ENCODE peak calls at places on chromosomes 11 and 22, in five cellular contexts. G is IMR-90, D is HepG2, I is GM12878, X is K562. S is an unnamed sample. For H3K4me1, the result is how much of the 10 kb centered on the place peaks cover.

GRCh38 chr22:31752096-31752847 is 1.5 kb upstream of the DEPDC5 start:
- DNase-seq in G (no peak), D (no peak), I (no peak), X (no peak), S (no peak)

GRCh38 chr11:6623391-6624363 is 4.5 kb upstream of the TPP1 start:
- DNase-seq in G (no peak), D (no peak), I (no peak), X (peak), S (no peak)

GRCh38 chr11:75792997-75793800 is 21.8 kb upstream of the UVRAG start:
- DNase-seq in G (no peak), D (peak), I (no peak), X (no peak), S (no peak)

GRCh38 chr11:35364101-35364780 is 55.1 kb downstream of the SLC1A2 start:
- DNase-seq in G (peak), D (no peak), I (no peak), X (no peak), S (peak)

GRCh38 chr11:63598556-63598955 is 15.7 kb downstream of the PLAAT3 start:
- DNase-seq in G (no peak), D (no peak), I (no peak), X (no peak), S (no peak)

GRCh38 chr11:102288745-102289083 is 28.6 kb upstream of the BIRC3 start:
- DNase-seq in G (no peak), D (no peak), I (no peak), X (no peak), S (no peak)

GRCh38 chr11:108685419-108686161 is 20.7 kb downstream of the DDX10 start:
- DNase-seq in G (peak), D (no peak), I (no peak), X (no peak), S (no peak)

GRCh38 chr11:79493555-79494171 is 52.8 kb upstream of the TENM4 start:
- DNase-seq in G (peak), D (peak), I (no peak), X (peak), S (peak)

GRCh38 chr11:95067828-95068244 is 1.1 kb downstream of the SRSF8 start:
- DNase-seq in G (no peak), D (no peak), I (no peak), X (no peak), S (no peak)

GRCh38 chr11:13329670-13330401 is 52.2 kb downstream of the BMAL1 start:
- DNase-seq in G (peak), D (no peak), I (no peak), X (no peak), S (peak)

GRCh38 chr11:116240661-116241060 is 532.1 kb downstream of the BUD13 start:
- DNase-seq in G (no peak), D (no peak), I (no peak), X (no peak), S (no peak)

GRCh38 chr11:96147186-96147585 is 195.8 kb downstream of the MAML2 start:
- DNase-seq in G (no peak), D (no peak), I (no peak), X (no peak), S (no peak)

GRCh38 chr22:19461506-19461905 is 14.0 kb upstream of the C22orf39 start:
- DNase-seq in G (no peak), D (no peak), I (no peak), X (no peak), S (no peak)

GRCh38 chr22:19464975-19465374 is 14.0 kb downstream of the UFD1 start:
- DNase-seq in G (no peak), D (no peak), I (no peak), X (no peak), S (no peak)

GRCh38 chr22:19463491-19464469 is 15.2 kb downstream of the UFD1 start:
- DNase-seq in G (peak), D (no peak), I (no peak), X (peak), S (no peak)

GRCh38 chr22:19464546-19464945 is 14.4 kb downstream of the UFD1 start:
- DNase-seq in G (no peak), D (no peak), I (no peak), X (peak), S (no peak)

DNA sequence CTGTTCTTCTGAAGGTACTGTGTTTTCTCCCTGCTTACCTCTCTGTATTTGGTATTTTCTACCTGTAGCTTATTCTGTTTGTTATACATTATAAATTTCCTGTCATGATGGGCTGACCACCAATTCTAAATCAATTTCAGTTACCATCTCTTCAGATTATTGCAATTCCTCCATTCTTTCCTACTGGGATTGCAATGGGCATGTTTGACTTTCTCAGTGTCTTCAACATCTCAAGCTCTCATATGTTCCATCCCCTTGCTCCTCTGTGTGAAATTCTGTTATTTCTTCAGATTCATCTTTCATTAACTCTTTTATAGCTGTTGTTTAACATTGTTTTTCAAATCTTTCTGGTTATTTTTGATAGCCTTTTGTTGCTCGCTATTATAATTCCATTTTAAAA is 15.5 kb upstream of the C22orf39 start:
- DNase-seq in G (no peak), D (no peak), I (no peak), X (peak), S (no peak)
- TF ChIP-seq BHLHE40 in G (no peak), D (no peak), I (no peak), X (no peak), S (no peak)

DNA sequence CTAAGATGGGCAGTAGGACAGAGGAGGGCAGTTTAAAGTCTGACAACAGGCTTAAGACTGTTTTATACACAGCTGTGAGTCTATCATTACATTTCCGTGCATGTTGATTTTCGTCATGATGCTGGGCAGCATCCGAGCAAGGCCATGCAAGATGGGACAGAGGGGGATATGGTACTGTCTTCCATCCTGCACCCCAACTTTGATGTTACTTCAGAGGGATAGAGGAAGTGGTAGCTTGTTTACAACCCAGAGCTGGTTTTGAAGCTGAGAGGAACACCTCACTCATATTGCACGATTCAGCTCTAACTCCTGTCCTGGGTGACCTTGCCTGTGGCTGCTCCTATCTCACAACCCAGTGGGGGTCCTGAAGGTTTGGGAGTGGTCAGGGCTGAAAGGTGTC is 3.0 kb upstream of the SORL1 start:
- DNase-seq in G (no peak), D (no peak), I (no peak), X (no peak), S (no peak)
- H3K4me1 ChIP-seq in G (under half), D (half or more), I (half or more), X (under half), S (under half)

GRCh38 chr22:24417901-24418641 is 9.3 kb upstream of the ADORA2A start:
- DNase-seq in G (peak), D (no peak), I (no peak), X (no peak), S (no peak)
- TF ChIP-seq BHLHE40 in G (no peak), D (no peak), I (no peak), X (no peak), S (no peak)

DNA sequence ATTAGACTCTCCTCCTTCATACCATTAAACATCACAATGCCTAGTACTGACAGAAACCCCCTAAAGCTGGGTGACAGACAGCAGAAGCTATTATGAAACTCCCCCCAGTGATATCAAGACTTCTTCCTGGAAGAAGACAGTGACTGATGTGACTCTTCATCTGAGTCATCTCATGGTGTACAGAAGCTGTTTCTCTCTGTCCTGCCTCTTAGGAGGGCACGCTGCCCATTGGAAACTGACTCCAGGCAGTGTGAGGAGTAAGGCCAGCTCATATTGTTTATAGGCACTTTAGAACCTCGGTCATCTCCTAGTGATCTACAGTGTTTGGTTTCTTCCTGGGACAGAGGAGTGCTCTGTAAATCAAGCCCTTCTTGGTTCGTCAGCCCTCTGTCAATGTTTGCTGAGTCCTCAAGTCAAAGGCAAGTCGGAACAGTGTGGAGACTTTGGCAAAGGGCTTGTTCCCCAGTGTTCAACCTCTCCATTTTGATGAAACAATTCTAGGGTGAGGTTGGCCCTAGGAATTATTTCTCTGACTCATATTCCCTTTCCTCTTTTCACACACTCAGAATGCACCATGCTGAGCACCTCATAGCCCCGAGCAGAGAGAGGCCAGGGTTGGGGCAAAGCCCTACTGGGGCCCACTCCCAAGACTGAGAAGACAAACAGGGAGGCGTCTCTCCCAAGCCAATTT is 172.5 kb upstream of the TMEM45B start:
- DNase-seq in G (peak), D (no peak), I (no peak), X (no peak), S (peak)
- H3K4me1 ChIP-seq in G (under half), D (under half), I (under half), X (under half), S (under half)

DNA sequence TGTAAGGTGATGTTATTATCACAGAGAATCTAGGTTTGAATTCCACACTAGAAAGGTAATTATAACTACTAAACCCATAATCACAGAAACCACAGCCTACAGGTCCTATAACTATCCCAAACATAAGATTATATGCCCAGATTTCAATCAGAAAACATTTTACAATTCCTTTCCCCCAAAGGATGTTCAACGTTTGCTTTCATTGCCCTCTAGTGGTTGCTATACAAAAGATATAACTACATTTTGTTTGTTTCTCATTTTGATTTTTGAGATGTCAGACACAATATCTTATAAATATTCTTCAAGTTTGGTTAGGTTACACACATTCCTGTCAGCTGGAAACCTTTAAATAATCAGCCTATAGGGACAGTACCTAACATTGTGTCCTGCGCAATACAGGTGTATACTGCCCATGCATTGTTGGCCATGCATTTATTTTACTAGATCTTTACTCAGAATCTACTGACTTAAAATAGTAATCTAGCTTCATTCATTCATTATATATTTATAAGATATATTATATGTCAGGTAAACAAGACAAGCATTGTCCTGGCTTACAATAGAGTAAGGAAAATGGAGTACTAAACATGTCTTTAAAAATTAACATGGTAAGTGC is 530.5 kb upstream of the CCDC90B start:
- DNase-seq in G (peak), D (peak), I (no peak), X (peak), S (peak)
- TF ChIP-seq BHLHE40 in G (no peak), D (no peak), I (no peak), X (no peak), S (no peak)

GRCh38 chr22:28793976-28794584 is 6.3 kb downstream of the XBP1 start:
- DNase-seq in G (no peak), D (no peak), I (no peak), X (no peak), S (no peak)
- H3K4me1 ChIP-seq in G (under half), D (half or more), I (under half), X (under half), S (under half)

GRCh38 chr11:9688716-9689511 is 25.0 kb downstream of the SWAP70 start:
- DNase-seq in G (peak), D (no peak), I (peak), X (no peak), S (no peak)
- TF ChIP-seq BHLHE40 in G (peak), D (no peak), I (peak), X (peak), S (no peak)

GRCh38 chr22:46240917-46241316 is 9.2 kb downstream of the CDPF1 start:
- DNase-seq in G (no peak), D (no peak), I (no peak), X (no peak), S (no peak)
- H3K4me1 ChIP-seq in G (under half), D (under half), I (under half), X (under half), S (under half)

S was measured in A549.